ENCODE peak calls at places on chromosomes 5 and 9, in four cellular contexts. B is A549, H is body of pancreas, O is tibial nerve. L is an unnamed sample.

GRCh38 chr9:123642291-123643278 is 286.6 kb downstream of the CRB2 start:
- DNase-seq in B (no peak), H (peak; percentile 49), O (peak; percentile 38), L (no peak)

GRCh38 chr5:141094481-141095262 is at the start of gene PCDHB2:
- DNase-seq in B (peak; percentile 35), H (peak; percentile 13), O (peak; percentile 12), L (no peak)

GRCh38 chr5:140073296-140073695 is 30.2 kb upstream of the NRG2 start:
- DNase-seq in B (no peak), H (no peak), O (no peak), L (no peak)

GRCh38 chr5:132771559-132771998 is 5.5 kb downstream of the SEPTIN8 start:
- DNase-seq in B (no peak), H (peak; percentile 59), O (no peak), L (no peak)

GRCh38 chr5:133130387-133131118 is 78.7 kb downstream of the HSPA4 start:
- DNase-seq in B (no peak), H (no peak), O (no peak), L (no peak)

GRCh38 chr5:120072054-120072453 is 392.0 kb upstream of the PRR16 start:
- DNase-seq in B (no peak), H (no peak), O (no peak), L (no peak)

GRCh38 chr5:136276946-136277345 is 84.0 kb upstream of the SMIM32 start:
- DNase-seq in B (no peak), H (no peak), O (no peak), L (no peak)

GRCh38 chr5:174737335-174737734 is 13.0 kb downstream of the MSX2 start:
- DNase-seq in B (no peak), H (no peak), O (no peak), L (no peak)

GRCh38 chr9:101442248-101443136 is 6.9 kb upstream of the ALDOB start:
- DNase-seq in B (no peak), H (peak; percentile 71), O (no peak), L (no peak)

GRCh38 chr9:134570726-134571325 is 70.8 kb upstream of the COL5A1 start:
- DNase-seq in B (no peak), H (peak; percentile 6), O (no peak), L (peak; percentile 27)

GRCh38 chr5:52981507-52981906 is 7.6 kb upstream of the ITGA2 start:
- DNase-seq in B (no peak), H (no peak), O (no peak), L (no peak)

GRCh38 chr9:136679431-136679941 is 7.8 kb downstream of the AGPAT2 start:
- DNase-seq in B (no peak), H (no peak), O (peak; percentile 38), L (no peak)

GRCh38 chr5:7745882-7746735 is 104.8 kb downstream of the CFAP90 start:
- DNase-seq in B (peak; percentile 48), H (peak; percentile 68), O (peak; percentile 82), L (peak; percentile 84)

GRCh38 chr5:97131139-97131710 is 11.2 kb downstream of the LIX1 start:
- DNase-seq in B (no peak), H (no peak), O (no peak), L (no peak)

GRCh38 chr5:8831854-8832253 is 714.0 kb downstream of the SEMA5A start:
- DNase-seq in B (no peak), H (no peak), O (no peak), L (no peak)
- H3K4me3 ChIP-seq in B (no peak overlapping the region), H (no peak overlapping the region), O (no peak overlapping the region), L (no peak overlapping the region)

GRCh38 chr5:1074226-1074625 is 37.6 kb downstream of the SLC12A7 start:
- DNase-seq in B (no peak), H (no peak), O (no peak), L (no peak)
- H3K9me3 ChIP-seq in B (no peaks in the 10 kb centered on the region), H (no peaks in the 10 kb centered on the region), O (no peaks in the 10 kb centered on the region), L (no peaks in the 10 kb centered on the region)

GRCh38 chr5:151682240-151682639 is 4.5 kb downstream of the SPARC start:
- DNase-seq in B (no peak), H (no peak), O (no peak), L (no peak)
- TF ChIP-seq CTCF in B (no peak), H (no peak), O (no peak), L (no peak)

DNA sequence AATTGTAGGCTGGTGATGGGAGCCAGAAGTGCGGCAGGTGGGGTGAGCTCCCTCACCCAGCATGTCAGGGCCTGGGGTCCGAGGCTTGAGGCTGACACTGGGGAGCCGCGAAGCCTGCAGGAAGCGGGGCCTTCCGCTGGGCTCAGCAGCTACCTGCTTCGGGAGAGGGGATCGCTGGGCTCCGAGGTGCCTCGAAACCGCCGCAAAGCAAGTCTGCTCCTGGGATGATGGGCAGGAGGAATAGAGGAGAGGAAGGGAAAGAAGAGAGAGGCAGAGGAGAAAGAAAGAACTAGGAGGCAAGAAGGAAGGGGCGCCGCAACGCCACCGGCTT is 1.5 kb upstream of the PRDM12 start:
- DNase-seq in B (no peak), H (no peak), O (no peak), L (no peak)
- H3K4me3 ChIP-seq in B (no peak overlapping the region), H (no peak overlapping the region), O (no peak overlapping the region), L (no peak overlapping the region)

L was measured in mucosa of descending colon.